ENCODE peak calls at places on chromosomes 11 and 22, in nine cellular contexts. W is activated T-helper 1 cell treated with Interleukin-2 at 50 U/mL for 16 hours; Q is astrocyte of the cerebellum; R is NCI-H2081; X is activated CD8-positive, alpha-beta T cell treated with anti-CD3 and anti-CD28 coated beads, Interleukin-2, amount 10 ng/mL, durations not matched to agents 7 days and 5 days; G is stimulated activated CD8-positive, alpha-beta memory T cell treated with anti-CD3 and anti-CD28 coated beads, Interleukin-2, amount 100 ng/mL, for 1 hour; Z is Daoy; D is fibroblast of pulmonary artery; O is left cardiac atrium. I is an unnamed sample.

GRCh38 chr11:20021771-20022362 is 138.4 kb downstream of the DBX1 start:
- DNase-seq in R (no peak), Z (no peak), W (no peak), X (no peak), D (no peak), O (no peak), G (no peak), Q (no peak), I (no peak)

GRCh38 chr11:35664977-35665441 is 2.4 kb downstream of the TRIM44 start:
- DNase-seq in R (no peak), O (no peak), Z (no peak), G (no peak), W (no peak), Q (no peak), D (peak; percentile 29), X (no peak), I (no peak)

GRCh38 chr22:29380856-29381255 is 7.5 kb downstream of the AP1B1 start:
- DNase-seq in G (no peak), Z (no peak), X (no peak), W (no peak), O (no peak), R (no peak), D (no peak), Q (no peak), I (no peak)

GRCh38 chr11:60699282-60699681 is at the start of gene MS4A8:
- DNase-seq in D (no peak), Q (no peak), Z (peak; percentile 13), G (no peak), O (no peak), W (no peak), R (peak; percentile 95), X (no peak), I (no peak)

GRCh38 chr22:22243033-22243680 is 1.4 kb upstream of the VPREB1 start:
- DNase-seq in Z (no peak), R (no peak), D (no peak), Q (no peak), X (no peak), W (no peak), G (no peak), O (no peak), I (no peak)

GRCh38 chr11:94656968-94657367 is 89.8 kb downstream of the PIWIL4 start:
- DNase-seq in G (no peak), Z (no peak), D (no peak), X (no peak), Q (no peak), R (no peak), W (no peak), O (no peak), I (no peak)

GRCh38 chr22:49015993-49016908 is 811.4 kb downstream of the BRD1 start:
- DNase-seq in W (no peak), X (no peak), Z (no peak), R (no peak), G (no peak), Q (no peak), O (peak; percentile 75), D (no peak), I (no peak)

GRCh38 chr22:21837184-21837979 is 30.1 kb downstream of the MAPK1 start:
- DNase-seq in Q (peak; percentile 69), W (no peak), Z (peak; percentile 74), R (no peak), G (no peak), O (no peak), X (no peak), D (peak; percentile 86), I (peak; percentile 52)